ENCODE peak calls at places on chromosome 1, in nine cellular contexts. One of them, this sample, is unnamed.

GRCh38 chr1:42845866-42846256 is 552 bp upstream of the ZNF691 start:
- DNase-seq in NCI-H1105 treated with DMSO at 0.1 percent for 48 hours: no peak
- DNase-seq in activated CD8-positive, alpha-beta memory T cell treated with anti-CD3 and anti-CD28 coated beads for 4 hours: no peak
- DNase-seq in NCI-H82: peak
- DNase-seq in CD8-positive, alpha-beta T cell: no peak
- DNase-seq in stimulated activated CD8-positive, alpha-beta memory T cell treated with anti-CD3 and anti-CD28 coated beads, Interleukin-4, amount 100 ng/mL, for 4 hours: no peak
- DNase-seq in Panc1: no peak
- DNase-seq in endothelial cell: no peak
- DNase-seq in mesothelial cell of epicardium: no peak
- DNase-seq in this sample: no peak

GRCh38 chr1:9782116-9782751 is 41.5 kb downstream of the CLSTN1 start:
- DNase-seq in NCI-H1105 treated with DMSO at 0.1 percent for 48 hours: no peak
- DNase-seq in activated CD8-positive, alpha-beta memory T cell treated with anti-CD3 and anti-CD28 coated beads for 4 hours: no peak
- DNase-seq in NCI-H82: no peak
- DNase-seq in CD8-positive, alpha-beta T cell: no peak
- DNase-seq in stimulated activated CD8-positive, alpha-beta memory T cell treated with anti-CD3 and anti-CD28 coated beads, Interleukin-4, amount 100 ng/mL, for 4 hours: no peak
- DNase-seq in Panc1: no peak
- DNase-seq in endothelial cell: no peak
- DNase-seq in mesothelial cell of epicardium: no peak
- DNase-seq in this sample: no peak

GRCh38 chr1:42359466-42359865 is 21.1 kb upstream of the RIMKLA start:
- DNase-seq in NCI-H1105 treated with DMSO at 0.1 percent for 48 hours: no peak
- DNase-seq in activated CD8-positive, alpha-beta memory T cell treated with anti-CD3 and anti-CD28 coated beads for 4 hours: no peak
- DNase-seq in NCI-H82: no peak
- DNase-seq in CD8-positive, alpha-beta T cell: no peak
- DNase-seq in stimulated activated CD8-positive, alpha-beta memory T cell treated with anti-CD3 and anti-CD28 coated beads, Interleukin-4, amount 100 ng/mL, for 4 hours: no peak
- DNase-seq in Panc1: no peak
- DNase-seq in endothelial cell: no peak
- DNase-seq in mesothelial cell of epicardium: no peak
- DNase-seq in this sample: no peak

GRCh38 chr1:201694615-201695335 is 134.2 kb upstream of the IPO9 start:
- DNase-seq in NCI-H1105 treated with DMSO at 0.1 percent for 48 hours: no peak
- DNase-seq in activated CD8-positive, alpha-beta memory T cell treated with anti-CD3 and anti-CD28 coated beads for 4 hours: no peak
- DNase-seq in NCI-H82: peak
- DNase-seq in CD8-positive, alpha-beta T cell: no peak
- DNase-seq in stimulated activated CD8-positive, alpha-beta memory T cell treated with anti-CD3 and anti-CD28 coated beads, Interleukin-4, amount 100 ng/mL, for 4 hours: no peak
- DNase-seq in Panc1: no peak
- DNase-seq in endothelial cell: no peak
- DNase-seq in mesothelial cell of epicardium: no peak
- DNase-seq in this sample: no peak

GRCh38 chr1:21099034-21099868 is 77.4 kb downstream of the EIF4G3 start:
- DNase-seq in NCI-H1105 treated with DMSO at 0.1 percent for 48 hours: no peak
- DNase-seq in activated CD8-positive, alpha-beta memory T cell treated with anti-CD3 and anti-CD28 coated beads for 4 hours: no peak
- DNase-seq in NCI-H82: no peak
- DNase-seq in CD8-positive, alpha-beta T cell: no peak
- DNase-seq in stimulated activated CD8-positive, alpha-beta memory T cell treated with anti-CD3 and anti-CD28 coated beads, Interleukin-4, amount 100 ng/mL, for 4 hours: no peak
- DNase-seq in Panc1: no peak
- DNase-seq in endothelial cell: no peak
- DNase-seq in mesothelial cell of epicardium: no peak
- DNase-seq in this sample: no peak

GRCh38 chr1:99365121-99365520 is 100.8 kb downstream of the PLPPR4 start:
- DNase-seq in NCI-H1105 treated with DMSO at 0.1 percent for 48 hours: no peak
- DNase-seq in activated CD8-positive, alpha-beta memory T cell treated with anti-CD3 and anti-CD28 coated beads for 4 hours: no peak
- DNase-seq in NCI-H82: no peak
- DNase-seq in CD8-positive, alpha-beta T cell: no peak
- DNase-seq in stimulated activated CD8-positive, alpha-beta memory T cell treated with anti-CD3 and anti-CD28 coated beads, Interleukin-4, amount 100 ng/mL, for 4 hours: no peak
- DNase-seq in Panc1: no peak
- DNase-seq in endothelial cell: no peak
- DNase-seq in mesothelial cell of epicardium: no peak
- DNase-seq in this sample: no peak

GRCh38 chr1:46315669-46316403 is 12.3 kb downstream of the UQCRH start:
- DNase-seq in NCI-H1105 treated with DMSO at 0.1 percent for 48 hours: no peak
- DNase-seq in activated CD8-positive, alpha-beta memory T cell treated with anti-CD3 and anti-CD28 coated beads for 4 hours: no peak
- DNase-seq in NCI-H82: no peak
- DNase-seq in CD8-positive, alpha-beta T cell: no peak
- DNase-seq in stimulated activated CD8-positive, alpha-beta memory T cell treated with anti-CD3 and anti-CD28 coated beads, Interleukin-4, amount 100 ng/mL, for 4 hours: no peak
- DNase-seq in Panc1: no peak
- DNase-seq in endothelial cell: no peak
- DNase-seq in mesothelial cell of epicardium: no peak
- DNase-seq in this sample: no peak

GRCh38 chr1:11746092-11746491 is 10.2 kb downstream of the AGTRAP start:
- DNase-seq in NCI-H1105 treated with DMSO at 0.1 percent for 48 hours: no peak
- DNase-seq in activated CD8-positive, alpha-beta memory T cell treated with anti-CD3 and anti-CD28 coated beads for 4 hours: no peak
- DNase-seq in NCI-H82: no peak
- DNase-seq in CD8-positive, alpha-beta T cell: no peak
- DNase-seq in stimulated activated CD8-positive, alpha-beta memory T cell treated with anti-CD3 and anti-CD28 coated beads, Interleukin-4, amount 100 ng/mL, for 4 hours: no peak
- DNase-seq in Panc1: no peak
- DNase-seq in endothelial cell: no peak
- DNase-seq in mesothelial cell of epicardium: no peak
- DNase-seq in this sample: no peak

GRCh38 chr1:112508242-112509004 is at the start of gene WNT2B:
- DNase-seq in NCI-H1105 treated with DMSO at 0.1 percent for 48 hours: peak
- DNase-seq in activated CD8-positive, alpha-beta memory T cell treated with anti-CD3 and anti-CD28 coated beads for 4 hours: no peak
- DNase-seq in NCI-H82: peak
- DNase-seq in CD8-positive, alpha-beta T cell: peak
- DNase-seq in stimulated activated CD8-positive, alpha-beta memory T cell treated with anti-CD3 and anti-CD28 coated beads, Interleukin-4, amount 100 ng/mL, for 4 hours: peak
- DNase-seq in Panc1: no peak
- DNase-seq in endothelial cell: no peak
- DNase-seq in mesothelial cell of epicardium: peak
- DNase-seq in this sample: no peak

GRCh38 chr1:24373044-24373443 is 40.5 kb downstream of the STPG1 start:
- DNase-seq in NCI-H1105 treated with DMSO at 0.1 percent for 48 hours: no peak
- DNase-seq in activated CD8-positive, alpha-beta memory T cell treated with anti-CD3 and anti-CD28 coated beads for 4 hours: no peak
- DNase-seq in NCI-H82: no peak
- DNase-seq in CD8-positive, alpha-beta T cell: no peak
- DNase-seq in stimulated activated CD8-positive, alpha-beta memory T cell treated with anti-CD3 and anti-CD28 coated beads, Interleukin-4, amount 100 ng/mL, for 4 hours: no peak
- DNase-seq in Panc1: no peak
- DNase-seq in endothelial cell: no peak
- DNase-seq in mesothelial cell of epicardium: no peak
- DNase-seq in this sample: no peak

GRCh38 chr1:225747566-225747965 is 30.1 kb upstream of the SRP9 start:
- DNase-seq in NCI-H1105 treated with DMSO at 0.1 percent for 48 hours: no peak
- DNase-seq in activated CD8-positive, alpha-beta memory T cell treated with anti-CD3 and anti-CD28 coated beads for 4 hours: no peak
- DNase-seq in NCI-H82: no peak
- DNase-seq in CD8-positive, alpha-beta T cell: no peak
- DNase-seq in stimulated activated CD8-positive, alpha-beta memory T cell treated with anti-CD3 and anti-CD28 coated beads, Interleukin-4, amount 100 ng/mL, for 4 hours: no peak
- DNase-seq in Panc1: no peak
- DNase-seq in endothelial cell: no peak
- DNase-seq in mesothelial cell of epicardium: no peak
- DNase-seq in this sample: no peak

GRCh38 chr1:185795181-185795580 is 61.0 kb downstream of the HMCN1 start:
- DNase-seq in NCI-H1105 treated with DMSO at 0.1 percent for 48 hours: no peak
- DNase-seq in activated CD8-positive, alpha-beta memory T cell treated with anti-CD3 and anti-CD28 coated beads for 4 hours: no peak
- DNase-seq in NCI-H82: no peak
- DNase-seq in CD8-positive, alpha-beta T cell: no peak
- DNase-seq in stimulated activated CD8-positive, alpha-beta memory T cell treated with anti-CD3 and anti-CD28 coated beads, Interleukin-4, amount 100 ng/mL, for 4 hours: no peak
- DNase-seq in Panc1: no peak
- DNase-seq in endothelial cell: no peak
- DNase-seq in mesothelial cell of epicardium: no peak
- DNase-seq in this sample: no peak

GRCh38 chr1:216555653-216556052 is 132.4 kb upstream of the USH2A start:
- DNase-seq in NCI-H1105 treated with DMSO at 0.1 percent for 48 hours: no peak
- DNase-seq in activated CD8-positive, alpha-beta memory T cell treated with anti-CD3 and anti-CD28 coated beads for 4 hours: no peak
- DNase-seq in NCI-H82: no peak
- DNase-seq in CD8-positive, alpha-beta T cell: no peak
- DNase-seq in stimulated activated CD8-positive, alpha-beta memory T cell treated with anti-CD3 and anti-CD28 coated beads, Interleukin-4, amount 100 ng/mL, for 4 hours: no peak
- DNase-seq in Panc1: no peak
- DNase-seq in endothelial cell: no peak
- DNase-seq in mesothelial cell of epicardium: no peak
- DNase-seq in this sample: no peak

GRCh38 chr1:235613617-235614016 is 36.0 kb downstream of the GNG4 start:
- DNase-seq in NCI-H1105 treated with DMSO at 0.1 percent for 48 hours: no peak
- DNase-seq in activated CD8-positive, alpha-beta memory T cell treated with anti-CD3 and anti-CD28 coated beads for 4 hours: no peak
- DNase-seq in NCI-H82: no peak
- DNase-seq in CD8-positive, alpha-beta T cell: no peak
- DNase-seq in stimulated activated CD8-positive, alpha-beta memory T cell treated with anti-CD3 and anti-CD28 coated beads, Interleukin-4, amount 100 ng/mL, for 4 hours: no peak
- DNase-seq in Panc1: no peak
- DNase-seq in endothelial cell: no peak
- DNase-seq in mesothelial cell of epicardium: no peak
- DNase-seq in this sample: no peak

GRCh38 chr1:165073402-165074007 is 283.0 kb downstream of the LMX1A start:
- DNase-seq in NCI-H1105 treated with DMSO at 0.1 percent for 48 hours: peak
- DNase-seq in activated CD8-positive, alpha-beta memory T cell treated with anti-CD3 and anti-CD28 coated beads for 4 hours: no peak
- DNase-seq in NCI-H82: peak
- DNase-seq in CD8-positive, alpha-beta T cell: no peak
- DNase-seq in stimulated activated CD8-positive, alpha-beta memory T cell treated with anti-CD3 and anti-CD28 coated beads, Interleukin-4, amount 100 ng/mL, for 4 hours: no peak
- DNase-seq in Panc1: peak
- DNase-seq in endothelial cell: peak
- DNase-seq in mesothelial cell of epicardium: no peak
- DNase-seq in this sample: no peak

GRCh38 chr1:111475706-111476105 is 1.9 kb downstream of the C1orf162 start:
- DNase-seq in NCI-H1105 treated with DMSO at 0.1 percent for 48 hours: no peak
- DNase-seq in activated CD8-positive, alpha-beta memory T cell treated with anti-CD3 and anti-CD28 coated beads for 4 hours: no peak
- DNase-seq in NCI-H82: no peak
- DNase-seq in CD8-positive, alpha-beta T cell: peak
- DNase-seq in stimulated activated CD8-positive, alpha-beta memory T cell treated with anti-CD3 and anti-CD28 coated beads, Interleukin-4, amount 100 ng/mL, for 4 hours: no peak
- DNase-seq in Panc1: no peak
- DNase-seq in endothelial cell: no peak
- DNase-seq in mesothelial cell of epicardium: no peak
- DNase-seq in this sample: no peak

GRCh38 chr1:168031627-168032026 is 94.8 kb upstream of the MPC2 start:
- DNase-seq in NCI-H1105 treated with DMSO at 0.1 percent for 48 hours: no peak
- DNase-seq in activated CD8-positive, alpha-beta memory T cell treated with anti-CD3 and anti-CD28 coated beads for 4 hours: no peak
- DNase-seq in NCI-H82: no peak
- DNase-seq in CD8-positive, alpha-beta T cell: no peak
- DNase-seq in stimulated activated CD8-positive, alpha-beta memory T cell treated with anti-CD3 and anti-CD28 coated beads, Interleukin-4, amount 100 ng/mL, for 4 hours: no peak
- DNase-seq in Panc1: no peak
- DNase-seq in endothelial cell: no peak
- DNase-seq in mesothelial cell of epicardium: no peak
- DNase-seq in this sample: no peak

GRCh38 chr1:45430486-45430885 is 60.5 kb downstream of the TESK2 start:
- DNase-seq in NCI-H1105 treated with DMSO at 0.1 percent for 48 hours: no peak
- DNase-seq in activated CD8-positive, alpha-beta memory T cell treated with anti-CD3 and anti-CD28 coated beads for 4 hours: no peak
- DNase-seq in NCI-H82: no peak
- DNase-seq in CD8-positive, alpha-beta T cell: no peak
- DNase-seq in stimulated activated CD8-positive, alpha-beta memory T cell treated with anti-CD3 and anti-CD28 coated beads, Interleukin-4, amount 100 ng/mL, for 4 hours: no peak
- DNase-seq in Panc1: no peak
- DNase-seq in endothelial cell: no peak
- DNase-seq in mesothelial cell of epicardium: no peak
- DNase-seq in this sample: no peak

GRCh38 chr1:173023343-173023742 is 27.4 kb downstream of the TNFSF18 start:
- DNase-seq in NCI-H1105 treated with DMSO at 0.1 percent for 48 hours: no peak
- DNase-seq in activated CD8-positive, alpha-beta memory T cell treated with anti-CD3 and anti-CD28 coated beads for 4 hours: no peak
- DNase-seq in NCI-H82: no peak
- DNase-seq in CD8-positive, alpha-beta T cell: no peak
- DNase-seq in stimulated activated CD8-positive, alpha-beta memory T cell treated with anti-CD3 and anti-CD28 coated beads, Interleukin-4, amount 100 ng/mL, for 4 hours: no peak
- DNase-seq in Panc1: no peak
- DNase-seq in endothelial cell: no peak
- DNase-seq in mesothelial cell of epicardium: no peak
- DNase-seq in this sample: no peak

GRCh38 chr1:108706643-108707042 is 6.1 kb upstream of the FNDC7 start:
- DNase-seq in NCI-H1105 treated with DMSO at 0.1 percent for 48 hours: no peak
- DNase-seq in activated CD8-positive, alpha-beta memory T cell treated with anti-CD3 and anti-CD28 coated beads for 4 hours: no peak
- DNase-seq in NCI-H82: no peak
- DNase-seq in CD8-positive, alpha-beta T cell: no peak
- DNase-seq in stimulated activated CD8-positive, alpha-beta memory T cell treated with anti-CD3 and anti-CD28 coated beads, Interleukin-4, amount 100 ng/mL, for 4 hours: no peak
- DNase-seq in Panc1: no peak
- DNase-seq in endothelial cell: no peak
- DNase-seq in mesothelial cell of epicardium: no peak
- DNase-seq in this sample: no peak

GRCh38 chr1:119159963-119160362 is 19.5 kb upstream of the WARS2 start:
- DNase-seq in NCI-H1105 treated with DMSO at 0.1 percent for 48 hours: no peak
- DNase-seq in activated CD8-positive, alpha-beta memory T cell treated with anti-CD3 and anti-CD28 coated beads for 4 hours: no peak
- DNase-seq in NCI-H82: no peak
- DNase-seq in CD8-positive, alpha-beta T cell: no peak
- DNase-seq in stimulated activated CD8-positive, alpha-beta memory T cell treated with anti-CD3 and anti-CD28 coated beads, Interleukin-4, amount 100 ng/mL, for 4 hours: no peak
- DNase-seq in Panc1: no peak
- DNase-seq in endothelial cell: no peak
- DNase-seq in mesothelial cell of epicardium: no peak
- DNase-seq in this sample: no peak

GRCh38 chr1:35656148-35656862 is 15.0 kb upstream of the PSMB2 start:
- DNase-seq in NCI-H1105 treated with DMSO at 0.1 percent for 48 hours: no peak
- DNase-seq in activated CD8-positive, alpha-beta memory T cell treated with anti-CD3 and anti-CD28 coated beads for 4 hours: no peak
- DNase-seq in NCI-H82: no peak
- DNase-seq in CD8-positive, alpha-beta T cell: no peak
- DNase-seq in stimulated activated CD8-positive, alpha-beta memory T cell treated with anti-CD3 and anti-CD28 coated beads, Interleukin-4, amount 100 ng/mL, for 4 hours: no peak
- DNase-seq in Panc1: no peak
- DNase-seq in endothelial cell: no peak
- DNase-seq in mesothelial cell of epicardium: no peak
- DNase-seq in this sample: no peak

GRCh38 chr1:161223805-161224694 is 622 bp upstream of the APOA2 start:
- DNase-seq in NCI-H1105 treated with DMSO at 0.1 percent for 48 hours: no peak
- DNase-seq in activated CD8-positive, alpha-beta memory T cell treated with anti-CD3 and anti-CD28 coated beads for 4 hours: no peak
- DNase-seq in NCI-H82: no peak
- DNase-seq in CD8-positive, alpha-beta T cell: no peak
- DNase-seq in stimulated activated CD8-positive, alpha-beta memory T cell treated with anti-CD3 and anti-CD28 coated beads, Interleukin-4, amount 100 ng/mL, for 4 hours: no peak
- DNase-seq in Panc1: no peak
- DNase-seq in endothelial cell: no peak
- DNase-seq in mesothelial cell of epicardium: no peak
- DNase-seq in this sample: no peak

GRCh38 chr1:235767795-235768194 is 98.9 kb downstream of the LYST start:
- DNase-seq in NCI-H1105 treated with DMSO at 0.1 percent for 48 hours: no peak
- DNase-seq in activated CD8-positive, alpha-beta memory T cell treated with anti-CD3 and anti-CD28 coated beads for 4 hours: no peak
- DNase-seq in NCI-H82: no peak
- DNase-seq in CD8-positive, alpha-beta T cell: no peak
- DNase-seq in stimulated activated CD8-positive, alpha-beta memory T cell treated with anti-CD3 and anti-CD28 coated beads, Interleukin-4, amount 100 ng/mL, for 4 hours: no peak
- DNase-seq in Panc1: no peak
- DNase-seq in endothelial cell: no peak
- DNase-seq in mesothelial cell of epicardium: no peak
- DNase-seq in this sample: no peak

GRCh38 chr1:66416295-66416694 is 117.7 kb upstream of the SGIP1 start:
- DNase-seq in NCI-H1105 treated with DMSO at 0.1 percent for 48 hours: no peak
- DNase-seq in activated CD8-positive, alpha-beta memory T cell treated with anti-CD3 and anti-CD28 coated beads for 4 hours: no peak
- DNase-seq in NCI-H82: no peak
- DNase-seq in CD8-positive, alpha-beta T cell: no peak
- DNase-seq in stimulated activated CD8-positive, alpha-beta memory T cell treated with anti-CD3 and anti-CD28 coated beads, Interleukin-4, amount 100 ng/mL, for 4 hours: no peak
- DNase-seq in Panc1: no peak
- DNase-seq in endothelial cell: no peak
- DNase-seq in mesothelial cell of epicardium: no peak
- DNase-seq in this sample: no peak

GRCh38 chr1:242199861-242200458 is 201.1 kb upstream of the MAP1LC3C start:
- DNase-seq in NCI-H1105 treated with DMSO at 0.1 percent for 48 hours: no peak
- DNase-seq in activated CD8-positive, alpha-beta memory T cell treated with anti-CD3 and anti-CD28 coated beads for 4 hours: no peak
- DNase-seq in NCI-H82: no peak
- DNase-seq in CD8-positive, alpha-beta T cell: no peak
- DNase-seq in stimulated activated CD8-positive, alpha-beta memory T cell treated with anti-CD3 and anti-CD28 coated beads, Interleukin-4, amount 100 ng/mL, for 4 hours: no peak
- DNase-seq in Panc1: no peak
- DNase-seq in endothelial cell: no peak
- DNase-seq in mesothelial cell of epicardium: no peak
- DNase-seq in this sample: no peak

GRCh38 chr1:1342584-1343115 is 6.6 kb downstream of the DVL1 start:
- DNase-seq in NCI-H1105 treated with DMSO at 0.1 percent for 48 hours: no peak
- DNase-seq in activated CD8-positive, alpha-beta memory T cell treated with anti-CD3 and anti-CD28 coated beads for 4 hours: no peak
- DNase-seq in NCI-H82: no peak
- DNase-seq in CD8-positive, alpha-beta T cell: no peak
- DNase-seq in stimulated activated CD8-positive, alpha-beta memory T cell treated with anti-CD3 and anti-CD28 coated beads, Interleukin-4, amount 100 ng/mL, for 4 hours: no peak
- DNase-seq in Panc1: no peak
- DNase-seq in endothelial cell: no peak
- DNase-seq in mesothelial cell of epicardium: no peak
- DNase-seq in this sample: no peak

GRCh38 chr1:2174348-2175054 is 20.1 kb downstream of the FAAP20 start:
- DNase-seq in NCI-H1105 treated with DMSO at 0.1 percent for 48 hours: peak
- DNase-seq in activated CD8-positive, alpha-beta memory T cell treated with anti-CD3 and anti-CD28 coated beads for 4 hours: no peak
- DNase-seq in NCI-H82: peak
- DNase-seq in CD8-positive, alpha-beta T cell: no peak
- DNase-seq in stimulated activated CD8-positive, alpha-beta memory T cell treated with anti-CD3 and anti-CD28 coated beads, Interleukin-4, amount 100 ng/mL, for 4 hours: no peak
- DNase-seq in Panc1: peak
- DNase-seq in endothelial cell: peak
- DNase-seq in mesothelial cell of epicardium: peak
- DNase-seq in this sample: peak

GRCh38 chr1:176880954-176881595 is 283.4 kb downstream of the ASTN1 start:
- DNase-seq in NCI-H1105 treated with DMSO at 0.1 percent for 48 hours: peak
- DNase-seq in activated CD8-positive, alpha-beta memory T cell treated with anti-CD3 and anti-CD28 coated beads for 4 hours: no peak
- DNase-seq in NCI-H82: peak
- DNase-seq in CD8-positive, alpha-beta T cell: no peak
- DNase-seq in stimulated activated CD8-positive, alpha-beta memory T cell treated with anti-CD3 and anti-CD28 coated beads, Interleukin-4, amount 100 ng/mL, for 4 hours: no peak
- DNase-seq in Panc1: peak
- DNase-seq in endothelial cell: peak
- DNase-seq in mesothelial cell of epicardium: peak
- DNase-seq in this sample: peak

This sample was measured in progenitor cell of endocrine pancreas.